ENCODE peak calls at places on chromosomes 3 and 15, in ten cellular contexts. Z, K, V, T, H, B, P, G, U and C are unnamed samples.

GRCh38 chr15:39434751-39435238 is 146.1 kb upstream of the THBS1 start:
- DNase-seq in P (no peak), B (no peak), G (no peak), Z (no peak), V (no peak), K (no peak), U (no peak), H (no peak), T (no peak), C (no peak)

GRCh38 chr3:9168230-9168629 is 81.2 kb downstream of the SRGAP3 start:
- DNase-seq in K (no peak), H (peak; percentile 63), B (no peak), P (no peak), Z (no peak), T (no peak), G (no peak), V (peak; percentile 84), U (no peak), C (no peak)

GRCh38 chr3:132874701-132875100 is 152.5 kb upstream of the NPHP3 start:
- DNase-seq in K (no peak), P (no peak), T (no peak), V (no peak), B (no peak), G (no peak), H (no peak), U (no peak), Z (no peak), C (no peak)

GRCh38 chr15:93024716-93025624 is 64.0 kb downstream of the RGMA start:
- DNase-seq in B (no peak), H (peak; percentile 37), G (no peak), T (no peak), U (no peak), V (no peak), P (no peak), Z (no peak), K (no peak), C (no peak)

GRCh38 chr3:192899540-192899982 is 18.1 kb downstream of the MB21D2 start:
- DNase-seq in G (peak; percentile 82), U (peak; percentile 82), P (no peak), V (no peak), T (peak; percentile 78), H (no peak), K (no peak), B (peak; percentile 68), Z (peak; percentile 64), C (peak; percentile 67)

GRCh38 chr3:124878561-124879394 is 8.4 kb downstream of the ITGB5 start:
- DNase-seq in H (peak; percentile 39), T (peak; percentile 97), K (no peak), Z (peak; percentile 98), U (peak; percentile 98), V (no peak), G (peak; percentile 90), B (peak; percentile 91), P (no peak), C (peak; percentile 98)

GRCh38 chr3:71442648-71443047 is 140.9 kb downstream of the FOXP1 start:
- DNase-seq in H (no peak), K (no peak), V (no peak), B (no peak), Z (no peak), T (no peak), U (no peak), G (no peak), P (no peak), C (no peak)

GRCh38 chr15:65079580-65079979 is 3.0 kb downstream of the KBTBD13 start:
- DNase-seq in Z (no peak), P (no peak), T (no peak), G (no peak), U (no peak), K (no peak), H (no peak), V (no peak), B (no peak), C (no peak)

GRCh38 chr3:103813955-103814354 is 1379.1 kb downstream of the ZPLD1 start:
- DNase-seq in P (no peak), G (no peak), Z (no peak), T (no peak), K (no peak), B (no peak), V (no peak), U (no peak), H (no peak), C (no peak)

GRCh38 chr3:77414881-77415280 is 375.0 kb downstream of the ROBO2 start:
- DNase-seq in H (no peak), K (no peak), T (no peak), G (no peak), V (no peak), Z (no peak), B (no peak), U (peak; percentile 78), P (no peak), C (no peak)

GRCh38 chr15:68149059-68149458 is 56.1 kb downstream of the CALML4 start:
- DNase-seq in P (no peak), G (peak; percentile 55), U (peak; percentile 80), B (peak; percentile 20), T (peak; percentile 65), Z (no peak), K (no peak), V (no peak), H (no peak), C (peak; percentile 20)

GRCh38 chr3:126828306-126828705 is 124.3 kb downstream of the CHCHD6 start:
- DNase-seq in P (no peak), Z (no peak), T (peak; percentile 54), G (no peak), H (no peak), B (no peak), U (peak; percentile 55), V (no peak), K (no peak), C (peak; percentile 22)

GRCh38 chr3:31009881-31010280 is 115.4 kb upstream of the GADL1 start:
- DNase-seq in U (no peak), Z (no peak), G (peak; percentile 56), K (no peak), T (peak; percentile 48), B (no peak), V (no peak), H (peak; percentile 54), P (no peak), C (no peak)

GRCh38 chr3:173467501-173467900 is 70.0 kb downstream of the NLGN1 start:
- DNase-seq in H (no peak), U (no peak), T (no peak), K (no peak), G (no peak), V (no peak), Z (no peak), P (no peak), B (no peak), C (peak; percentile 6)

GRCh38 chr15:83436513-83437158 is 10.5 kb upstream of the SH3GL3 start:
- DNase-seq in T (peak; percentile 67), V (no peak), G (peak; percentile 83), H (peak; percentile 55), Z (peak; percentile 63), P (no peak), B (peak; percentile 42), U (peak; percentile 63), K (no peak), C (peak; percentile 66)

GRCh38 chr15:88118035-88118434 is 138.5 kb downstream of the NTRK3 start:
- DNase-seq in U (no peak), T (no peak), K (no peak), H (no peak), B (no peak), G (no peak), V (no peak), P (no peak), Z (no peak), C (no peak)

GRCh38 chr3:18446067-18446793 is 21.1 kb upstream of the SATB1 start:
- DNase-seq in K (no peak), Z (no peak), T (no peak), U (peak; percentile 15), P (no peak), H (no peak), B (no peak), G (no peak), V (no peak), C (no peak)
- H3K4me3 ChIP-seq in K (peak overlapping the region; percentile 88), Z (no peak overlapping the region), T (no peak overlapping the region), U (no peak overlapping the region), P (no peak overlapping the region), H (peak overlapping the region; percentile 84), B (no peak overlapping the region), G (peak overlapping the region; percentile 74), V (no peak overlapping the region), C (no peak overlapping the region)

DNA sequence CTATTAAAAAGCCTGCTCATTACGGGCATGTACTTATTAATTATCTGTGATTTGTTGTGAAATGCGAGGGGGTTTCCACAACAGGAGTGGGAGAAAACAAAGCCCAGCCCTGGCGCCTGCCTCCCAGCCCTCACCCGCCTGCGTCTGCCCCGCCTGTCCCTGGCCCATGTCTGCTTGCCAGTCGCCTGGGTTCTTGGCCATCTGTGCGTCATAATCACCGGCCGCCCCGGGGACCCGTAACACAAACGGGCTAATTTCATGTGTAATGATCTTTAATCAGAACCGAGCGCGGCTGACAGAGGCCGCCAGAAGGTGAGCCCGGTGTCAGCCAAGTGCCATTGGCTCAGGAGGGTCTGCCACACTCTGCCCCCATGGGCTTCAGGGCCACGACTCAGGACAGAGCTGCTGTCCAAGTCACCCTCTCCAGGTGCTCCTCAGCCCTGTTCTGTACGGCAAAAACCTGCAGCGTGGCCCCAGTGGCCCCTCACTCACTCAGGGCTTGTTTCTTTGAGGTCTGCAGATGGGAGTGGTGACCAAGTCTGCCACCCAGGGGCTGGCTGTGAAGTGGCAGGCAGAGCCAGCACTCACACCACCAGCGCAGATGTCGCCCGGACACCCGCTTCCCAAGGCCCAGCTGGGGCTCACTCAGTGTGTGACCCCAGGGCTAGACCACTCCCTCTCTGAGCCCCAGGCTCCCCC is 28.8 kb upstream of the TMEM115 start:
- DNase-seq in K (no peak), H (peak; percentile 83), P (peak; percentile 37), G (no peak), U (no peak), Z (no peak), B (no peak), V (no peak), T (no peak), C (peak; percentile 3)
- TF ChIP-seq CTCF in K (no peak), H (peak; percentile 75), P (peak; percentile 22), G (peak; percentile 54), U (no peak), Z (no peak), B (peak; percentile 67), V (peak; percentile 29), T (no peak), C (peak; percentile 23)

DNA sequence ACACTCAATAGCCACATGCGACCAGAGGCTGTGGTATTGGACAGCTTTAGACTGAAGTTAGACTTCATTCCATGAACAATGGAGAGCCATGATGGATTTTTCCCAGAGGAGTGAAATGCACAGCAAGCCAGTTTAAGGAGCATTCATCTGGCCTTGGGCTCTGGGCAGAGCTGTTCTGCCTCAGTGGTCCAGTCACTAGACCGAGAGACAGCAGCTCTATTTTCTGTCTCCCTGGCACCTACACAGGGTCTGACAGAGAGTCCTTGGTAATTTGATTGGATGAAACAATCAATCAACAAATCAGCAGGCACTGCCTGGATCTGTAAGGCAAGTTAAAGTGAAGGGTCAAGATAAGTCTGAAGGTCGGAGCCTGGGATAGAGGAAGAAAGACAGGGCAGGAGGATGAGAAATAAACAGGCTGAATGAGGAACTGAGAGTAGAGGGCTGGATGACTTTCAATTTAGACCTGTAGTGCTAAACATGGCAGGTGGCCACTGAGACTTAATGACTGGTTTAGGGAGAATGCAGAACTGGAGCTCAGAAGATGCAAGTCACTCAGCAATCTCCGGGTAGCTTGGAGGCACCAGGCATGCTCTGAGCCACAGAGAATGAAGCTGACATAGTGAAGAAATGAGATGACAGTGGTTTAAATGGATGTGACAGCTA is 98.5 kb upstream of the SLC25A36 start:
- DNase-seq in V (peak; percentile 86), B (no peak), K (no peak), T (no peak), U (no peak), H (no peak), G (no peak), P (no peak), Z (no peak), C (no peak)
- H3K4me3 ChIP-seq in V (peak overlapping the region; percentile 23), B (no peak overlapping the region), K (no peak overlapping the region), T (no peak overlapping the region), U (no peak overlapping the region), H (no peak overlapping the region), G (no peak overlapping the region), P (no peak overlapping the region), Z (no peak overlapping the region), C (no peak overlapping the region)

GRCh38 chr3:36741285-36741684 is 23.1 kb downstream of the DCLK3 start:
- DNase-seq in P (no peak), H (peak; percentile 70), K (no peak), T (peak; percentile 28), Z (peak; percentile 16), U (peak; percentile 13), G (peak; percentile 30), V (no peak), B (no peak), C (no peak)
- TF ChIP-seq CTCF in P (no peak), H (peak; percentile 77), K (no peak), T (peak; percentile 50), Z (peak; percentile 15), U (peak; percentile 13), G (peak; percentile 51), V (no peak), B (peak; percentile 60), C (peak; percentile 37)